ENCODE peak calls at places on chromosomes 5 and 9, in ten cellular contexts. Q is A549, R is body of pancreas, V is tibial nerve, F is transverse colon, E is spleen, X is adrenal gland, N is IMR-90, C is stomach, K is heart left ventricle. I is an unnamed sample.

GRCh38 chr5:7781899-7782298 is 69.0 kb downstream of the CFAP90 start:
- DNase-seq in R (no peak), C (no peak), E (no peak), N (no peak), K (no peak), F (no peak), X (no peak), Q (no peak), V (no peak), I (no peak)

GRCh38 chr5:39437469-39437868 is 12.7 kb upstream of the DAB2 start:
- DNase-seq in E (no peak), V (no peak), F (peak; percentile 37), X (no peak), R (no peak), K (no peak), C (no peak), N (no peak), Q (peak; percentile 62), I (no peak)

GRCh38 chr5:9903806-9904205 is 273.7 kb upstream of the TAS2R1 start:
- DNase-seq in V (no peak), R (no peak), F (no peak), X (no peak), Q (no peak), N (peak; percentile 62), K (no peak), C (no peak), E (no peak), I (no peak)

GRCh38 chr9:122392714-122393113 is 21.9 kb downstream of the PTGS1 start:
- DNase-seq in C (no peak), F (no peak), K (no peak), E (no peak), V (no peak), N (no peak), R (no peak), X (no peak), Q (no peak), I (no peak)

GRCh38 chr5:159453209-159453608 is 122.9 kb upstream of the IL12B start:
- DNase-seq in Q (no peak), N (no peak), R (no peak), X (no peak), E (no peak), K (no peak), C (no peak), F (no peak), V (no peak), I (no peak)

GRCh38 chr5:28369418-28369817 is 1331.0 kb upstream of the CDH9 start:
- DNase-seq in X (no peak), K (no peak), Q (no peak), V (no peak), R (no peak), E (no peak), F (no peak), C (no peak), N (no peak), I (no peak)

GRCh38 chr5:138360941-138361452 is 8.5 kb downstream of the KDM3B start:
- DNase-seq in Q (no peak), E (no peak), R (no peak), X (no peak), V (no peak), F (no peak), N (no peak), C (no peak), K (no peak), I (no peak)

GRCh38 chr5:151958111-151958510 is 33.5 kb upstream of the GLRA1 start:
- DNase-seq in Q (no peak), E (no peak), X (no peak), F (no peak), K (no peak), R (no peak), C (no peak), V (no peak), N (no peak), I (no peak)

GRCh38 chr5:79845448-79846197 is 145.4 kb downstream of the MTX3 start:
- DNase-seq in Q (no peak), X (no peak), K (no peak), E (no peak), N (peak; percentile 89), C (no peak), V (peak; percentile 47), F (no peak), R (no peak), I (no peak)

GRCh38 chr5:169548315-169548714 is 35.3 kb upstream of the SPDL1 start:
- DNase-seq in V (no peak), F (no peak), C (no peak), E (no peak), K (no peak), N (peak; percentile 24), R (no peak), Q (peak; percentile 68), X (no peak), I (no peak)

GRCh38 chr5:43236633-43237355 is 44.8 kb downstream of the NIM1K start:
- DNase-seq in K (no peak), E (no peak), F (no peak), X (no peak), N (no peak), R (no peak), V (no peak), C (no peak), Q (no peak), I (no peak)

GRCh38 chr9:18075253-18075977 is 398.5 kb upstream of the ADAMTSL1 start:
- DNase-seq in N (no peak), Q (no peak), V (no peak), R (no peak), C (no peak), E (no peak), X (peak; percentile 21), F (peak; percentile 57), K (no peak), I (no peak)

GRCh38 chr9:69895185-69895584 is 74.6 kb downstream of the CFAP95 start:
- DNase-seq in F (no peak), R (no peak), Q (peak; percentile 29), N (no peak), X (no peak), V (no peak), C (no peak), K (no peak), E (no peak), I (no peak)

GRCh38 chr9:34599546-34599945 is 10.0 kb upstream of the CNTFR start:
- DNase-seq in E (no peak), K (no peak), Q (no peak), V (no peak), X (no peak), R (no peak), N (no peak), F (no peak), C (no peak), I (no peak)

DNA sequence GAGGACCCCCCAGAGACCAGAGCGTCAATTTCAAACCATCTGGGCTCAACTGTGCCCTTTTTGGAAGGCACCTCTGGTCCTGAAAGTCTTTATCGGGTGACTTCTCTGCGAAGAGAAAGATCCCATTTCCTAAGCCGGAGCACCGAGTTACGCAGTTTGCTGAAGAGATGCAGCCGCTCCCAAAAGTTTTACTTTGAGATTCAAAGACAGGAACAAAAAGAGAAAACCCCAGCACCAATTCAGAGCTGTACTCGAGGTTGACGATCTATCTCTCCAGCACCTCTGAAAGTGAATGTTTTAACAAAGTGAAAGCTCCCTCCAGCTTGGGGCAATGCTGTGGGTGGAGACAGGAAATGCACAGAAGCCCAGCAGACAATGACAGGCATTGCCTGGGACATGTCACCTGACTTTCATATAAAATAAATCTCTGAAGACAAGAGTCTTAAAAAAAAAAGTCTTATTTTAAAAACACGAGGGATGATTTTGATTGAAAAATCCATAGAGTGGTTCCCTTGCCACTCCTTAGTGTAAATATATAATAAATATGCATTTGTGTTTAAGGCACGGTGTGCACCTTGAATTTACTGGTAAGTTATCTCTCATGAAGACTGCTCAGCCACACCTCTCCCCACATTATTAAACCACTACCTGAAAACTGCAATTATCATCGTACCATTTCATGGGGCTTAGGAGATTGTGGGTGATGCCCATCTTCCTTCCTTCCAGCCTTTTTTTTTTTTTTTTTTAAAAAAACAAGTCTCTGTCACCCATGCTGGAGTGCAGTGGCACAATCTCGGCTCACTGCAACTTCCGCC is 79.9 kb downstream of the FNBP1 start:
- DNase-seq in K (no peak), E (peak; percentile 85), N (peak; percentile 49), R (peak; percentile 17), F (peak; percentile 66), V (peak; percentile 64), Q (no peak), X (peak; percentile 53), C (peak; percentile 55), I (peak; percentile 14)
- TF ChIP-seq POLR2A in K (peak; percentile 48), E (no peak), N (no peak), R (peak; percentile 47), F (peak; percentile 65), V (peak; percentile 55), Q (no peak), X (peak; percentile 65), C (no peak), I (no peak)

GRCh38 chr5:116573617-116574431 is 799 bp downstream of the SEMA6A start:
- DNase-seq in E (peak; percentile 76), X (peak; percentile 51), F (peak; percentile 27), R (peak; percentile 46), C (no peak), K (peak; percentile 67), N (no peak), V (no peak), Q (peak; percentile 7), I (no peak)
- H3K27ac ChIP-seq in E (peak overlapping the region; percentile 39), X (peak overlapping the region; percentile 64), F (peak overlapping the region; percentile 91), R (peak overlapping the region; percentile 79), C (peak overlapping the region; percentile 68), K (peak overlapping the region; percentile 84), N (no peak overlapping the region), V (peak overlapping the region; percentile 84), Q (no peak overlapping the region), I (peak overlapping the region; percentile 68)

DNA sequence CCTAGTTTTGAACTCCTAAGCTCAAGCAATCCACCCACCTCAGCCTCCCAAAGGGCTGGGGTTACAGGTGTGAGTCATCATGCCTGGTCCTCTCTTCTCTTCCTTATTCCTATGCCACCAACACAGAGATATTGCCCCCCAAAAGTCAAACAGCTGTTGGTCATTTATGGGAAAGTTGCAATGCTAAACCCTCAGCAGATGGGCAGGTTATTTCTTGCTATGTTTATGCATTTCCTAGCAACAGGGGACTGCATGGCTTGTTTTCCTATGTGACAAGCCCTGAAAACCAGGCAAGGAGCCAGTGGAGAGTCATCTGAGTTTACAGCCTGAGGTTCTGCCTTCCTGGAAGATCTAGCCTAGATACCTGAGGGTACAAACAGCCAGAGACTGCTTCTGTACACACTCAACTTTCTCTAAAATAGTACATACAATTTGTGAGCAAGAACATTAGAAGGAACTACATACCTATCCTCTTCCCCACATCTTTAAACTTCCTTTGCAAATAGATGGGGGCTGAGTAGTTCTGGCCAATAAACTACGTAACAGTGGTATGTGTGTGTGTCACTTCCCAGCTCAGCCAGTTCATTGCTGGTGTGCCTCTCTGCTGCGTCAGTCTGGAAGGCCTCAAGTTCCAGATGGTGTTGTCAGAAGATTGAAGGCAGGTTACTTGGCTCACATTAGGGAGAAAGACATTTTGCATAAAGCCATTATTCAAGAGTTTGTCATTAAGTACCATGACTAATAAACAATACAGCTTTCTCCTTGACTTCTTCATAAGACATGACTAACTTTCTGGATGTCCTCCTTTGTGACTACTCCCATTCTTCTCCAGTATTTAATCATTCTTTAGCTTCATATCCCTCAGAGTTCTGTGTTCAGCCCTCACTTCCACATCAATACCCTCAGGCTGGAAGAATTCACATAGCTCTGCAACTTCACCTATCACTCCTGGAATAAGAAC is 65.3 kb downstream of the CSNK1A1 start:
- DNase-seq in E (no peak), C (peak; percentile 79), F (peak; percentile 90), R (peak; percentile 89), N (peak; percentile 100), V (peak; percentile 55), K (no peak), Q (peak; percentile 94), X (peak; percentile 89), I (no peak)
- H3K4me1 ChIP-seq in E (no peaks in the 10 kb centered on the region), C (peaks cover 22% of the 10 kb centered on the region), F (peaks cover 36% of the 10 kb centered on the region), R (peaks cover 40% of the 10 kb centered on the region), N (peaks cover 32% of the 10 kb centered on the region), V (no peaks in the 10 kb centered on the region), K (peaks cover 37% of the 10 kb centered on the region), Q (peaks cover 74% of the 10 kb centered on the region), X (peaks cover 22% of the 10 kb centered on the region), I (peaks cover 67% of the 10 kb centered on the region)

GRCh38 chr9:94952553-94953373 is 226.3 kb downstream of the AOPEP start:
- DNase-seq in N (no peak), E (no peak), R (peak; percentile 20), C (no peak), X (peak; percentile 78), K (no peak), F (no peak), V (peak; percentile 33), Q (no peak), I (no peak)
- TF ChIP-seq POLR2A in N (no peak), E (no peak), R (no peak), C (no peak), X (peak; percentile 20), K (no peak), F (no peak), V (no peak), Q (no peak), I (no peak)